ENCODE peak calls at places on chromosomes 4 and X, in four cellular contexts. R is left ventricle myocardium superior, D is astrocyte of the hippocampus, H is RWPE1. Z is an unnamed sample.

GRCh38 chr4:17781072-17781830 is at the start of gene FAM184B:
- DNase-seq in R (no peak), D (peak; percentile 54), H (no peak), Z (no peak)

GRCh38 chrX:33434256-33435092 is 223.1 kb upstream of the DMD start:
- DNase-seq in H (peak; percentile 5), R (peak; percentile 18), D (peak; percentile 60), Z (no peak)

GRCh38 chr4:184805462-184806245 is 20.1 kb downstream of the ACSL1 start:
- DNase-seq in H (no peak), R (peak; percentile 90), D (no peak), Z (peak; percentile 89)

GRCh38 chr4:165207016-165207430 is 338 bp upstream of the KLHL2 start:
- DNase-seq in D (peak; percentile 61), R (no peak), H (no peak), Z (no peak)

GRCh38 chrX:69361286-69361926 is 142.7 kb upstream of the NALF2 start:
- DNase-seq in D (peak; percentile 43), H (peak; percentile 4), R (peak; percentile 41), Z (peak; percentile 43)

GRCh38 chrX:38102875-38103274 is 96.5 kb downstream of the SYTL5 start:
- DNase-seq in R (no peak), H (no peak), D (no peak), Z (no peak)

GRCh38 chr4:155597281-155597680 is 69.4 kb upstream of the GUCY1A1 start:
- DNase-seq in D (no peak), R (no peak), H (no peak), Z (no peak)

GRCh38 chr4:18722748-18723191 is 701.2 kb upstream of the LCORL start:
- DNase-seq in D (peak; percentile 5), R (no peak), H (no peak), Z (no peak)

GRCh38 chrX:47080215-47080914 is 2.1 kb downstream of the RGN start:
- DNase-seq in D (no peak), H (no peak), R (no peak), Z (no peak)

GRCh38 chr4:185810746-185811508 is 1.1 kb downstream of the SORBS2 start:
- DNase-seq in D (peak; percentile 36), H (no peak), R (no peak), Z (no peak)

GRCh38 chr4:19924761-19925160 is 326.9 kb upstream of the SLIT2 start:
- DNase-seq in R (no peak), D (no peak), H (no peak), Z (no peak)

GRCh38 chr4:152038238-152038637 is 277.4 kb upstream of the GATB start:
- DNase-seq in D (peak; percentile 33), H (no peak), R (no peak), Z (no peak)

GRCh38 chrX:1336331-1337143 is at the start of gene IL3RA:
- DNase-seq in H (no peak), D (no peak), R (peak; percentile 30), Z (peak; percentile 46)

GRCh38 chr4:177356191-177356590 is 46.5 kb downstream of the NEIL3 start:
- DNase-seq in R (no peak), H (no peak), D (no peak), Z (no peak)

GRCh38 chrX:79530310-79531108 is 163.4 kb upstream of the ITM2A start:
- DNase-seq in H (no peak), R (no peak), D (no peak), Z (no peak)

GRCh38 chrX:129798888-129799287 is 19.1 kb downstream of the SASH3 start:
- DNase-seq in H (no peak), D (no peak), R (no peak), Z (no peak)

GRCh38 chr4:169045862-169046584 is 36.0 kb upstream of the CBR4 start:
- DNase-seq in R (no peak), D (no peak), H (no peak), Z (no peak)

GRCh38 chr4:84578540-84579409 is 4.2 kb upstream of the CDS1 start:
- DNase-seq in H (peak; percentile 33), R (no peak), D (peak; percentile 68), Z (no peak)

GRCh38 chr4:118270492-118270891 is 82.3 kb downstream of the PRSS12 start:
- DNase-seq in D (peak; percentile 54), R (no peak), H (peak; percentile 27), Z (no peak)

GRCh38 chr4:78056265-78057129 is 626 bp upstream of the FRAS1 start:
- DNase-seq in H (peak; percentile 77), R (peak; percentile 84), D (peak; percentile 91), Z (peak; percentile 78)

GRCh38 chr4:5976431-5976830 is 41.8 kb downstream of the C4orf50 start:
- DNase-seq in H (no peak), R (peak; percentile 2), D (no peak), Z (no peak)

GRCh38 chr4:151744614-151745013 is 16.2 kb downstream of the GATB start:
- DNase-seq in D (peak; percentile 92), H (peak; percentile 85), R (no peak), Z (no peak)

GRCh38 chr4:70743728-70744127 is 22.0 kb downstream of the RUFY3 start:
- DNase-seq in D (no peak), R (no peak), H (no peak), Z (no peak)

GRCh38 chr4:144754562-144755410 is 108.8 kb downstream of the HHIP start:
- DNase-seq in H (no peak), R (no peak), D (peak; percentile 62), Z (no peak)